ENCODE peak calls at places on chromosomes 1 and 21, in nine cellular contexts. L is T-helper 1 cell; P is EH; R is cardiac muscle cell; J is nephron progenitor cell; O is renal cortical epithelial cell; Y is GM20000; U is stimulated activated CD8-positive, alpha-beta memory T cell treated with anti-CD3 and anti-CD28 coated beads, Interleukin-15, amount 100 ng/mL, for 24 hours; H is G401. M is an unnamed sample.

GRCh38 chr1:1074631-1075147 is 583 bp upstream of the RNF223 start:
- DNase-seq in L (no peak), J (no peak), R (no peak), Y (no peak), H (no peak), O (no peak), P (no peak), U (no peak), M (no peak)

GRCh38 chr1:184513966-184514365 is 127.1 kb downstream of the C1orf21 start:
- DNase-seq in P (peak), U (no peak), H (no peak), Y (no peak), O (peak), L (no peak), R (peak), J (no peak), M (no peak)

GRCh38 chr21:37521658-37522057 is 155.1 kb downstream of the DYRK1A start:
- DNase-seq in J (no peak), O (no peak), Y (no peak), H (no peak), R (no peak), P (no peak), L (no peak), U (no peak), M (no peak)

GRCh38 chr1:8318436-8318835 is 522 bp downstream of the SLC45A1 start:
- DNase-seq in O (no peak), U (no peak), Y (no peak), L (no peak), P (peak), H (peak), R (no peak), J (no peak), M (peak)

GRCh38 chr1:224783006-224783651 is 146.3 kb upstream of the DNAH14 start:
- DNase-seq in J (no peak), L (no peak), R (no peak), U (no peak), P (no peak), Y (no peak), H (no peak), O (no peak), M (no peak)

GRCh38 chr1:179871940-179872339 is 5.7 kb downstream of the TOR1AIP2 start:
- DNase-seq in O (no peak), J (no peak), R (no peak), L (no peak), Y (no peak), H (no peak), U (no peak), P (no peak), M (no peak)

GRCh38 chr1:159214149-159214760 is 9.6 kb downstream of the ACKR1 start:
- DNase-seq in J (peak), H (peak), R (peak), O (peak), Y (peak), P (peak), L (no peak), U (no peak), M (peak)

GRCh38 chr1:111793896-111794295 is 38.2 kb downstream of the DDX20 start:
- DNase-seq in R (no peak), P (no peak), Y (no peak), J (no peak), L (no peak), H (no peak), U (no peak), O (no peak), M (no peak)

GRCh38 chr1:247465796-247466195 is 7.9 kb upstream of the OR2B11 start:
- DNase-seq in J (no peak), U (no peak), H (no peak), L (no peak), P (no peak), O (no peak), R (no peak), Y (no peak), M (no peak)

GRCh38 chr1:15014521-15014920 is 139.0 kb upstream of the TMEM51 start:
- DNase-seq in J (no peak), O (no peak), U (no peak), R (no peak), H (peak), L (no peak), P (peak), Y (no peak), M (no peak)

GRCh38 chr1:58895559-58896135 is 111.8 kb upstream of the JUN start:
- DNase-seq in O (no peak), Y (no peak), J (no peak), R (no peak), H (no peak), L (no peak), U (no peak), P (peak), M (no peak)

GRCh38 chr1:25800538-25801377 is 765 bp downstream of the SELENON start:
- DNase-seq in P (peak), H (peak), O (no peak), J (no peak), Y (no peak), L (no peak), R (no peak), U (no peak), M (no peak)

GRCh38 chr1:191888996-191889622 is 269.2 kb upstream of the RGS18 start:
- DNase-seq in J (no peak), L (no peak), Y (no peak), R (peak), U (no peak), P (no peak), O (peak), H (no peak), M (no peak)

GRCh38 chr1:235313931-235314678 is 13.9 kb downstream of the ARID4B start:
- DNase-seq in Y (no peak), R (no peak), H (no peak), U (no peak), O (no peak), L (no peak), P (no peak), J (no peak), M (no peak)

GRCh38 chr1:157431751-157432150 is 120.6 kb downstream of the FCRL5 start:
- DNase-seq in L (no peak), P (peak), O (peak), J (no peak), U (no peak), Y (no peak), R (peak), H (no peak), M (no peak)

GRCh38 chr1:244654284-244655038 is 1.5 kb downstream of the DESI2 start:
- DNase-seq in Y (no peak), P (peak), O (peak), R (peak), J (no peak), U (no peak), L (no peak), H (peak), M (no peak)

GRCh38 chr21:36804867-36805611 is 106.1 kb downstream of the SIM2 start:
- DNase-seq in P (no peak), Y (no peak), L (no peak), O (no peak), U (no peak), R (no peak), H (peak), J (no peak), M (no peak)

GRCh38 chr1:25927541-25928265 is 21.5 kb upstream of the STMN1 start:
- DNase-seq in U (no peak), Y (no peak), R (no peak), O (no peak), J (peak), H (peak), L (no peak), P (peak), M (peak)

GRCh38 chr1:81844477-81844876 is 43.7 kb downstream of the ADGRL2 start:
- DNase-seq in J (no peak), Y (no peak), L (no peak), H (no peak), R (no peak), P (no peak), U (no peak), O (no peak), M (no peak)

GRCh38 chr1:34476371-34476770 is 278.5 kb upstream of the GJB5 start:
- DNase-seq in J (no peak), Y (no peak), H (no peak), U (no peak), L (no peak), O (no peak), R (no peak), P (no peak), M (no peak)

GRCh38 chr1:110555807-110556470 is 37.0 kb upstream of the KCNA10 start:
- DNase-seq in O (no peak), Y (no peak), H (peak), U (no peak), P (peak), R (peak), L (no peak), J (no peak), M (no peak)

GRCh38 chr1:212106286-212106792 is 70.8 kb downstream of the DTL start:
- DNase-seq in O (no peak), Y (no peak), P (no peak), U (no peak), J (no peak), L (no peak), R (no peak), H (no peak), M (no peak)

GRCh38 chr1:38029725-38030511 is 16.7 kb downstream of the POU3F1 start:
- DNase-seq in L (no peak), H (no peak), R (peak), O (peak), J (peak), U (no peak), Y (peak), P (peak), M (no peak)

GRCh38 chr1:36884029-36884701 is 150.2 kb downstream of the GRIK3 start:
- DNase-seq in J (no peak), U (no peak), P (no peak), L (no peak), Y (peak), H (no peak), O (no peak), R (no peak), M (no peak)

GRCh38 chr1:222189218-222189617 is 358.7 kb downstream of the HHIPL2 start:
- DNase-seq in O (no peak), R (no peak), H (no peak), Y (no peak), J (no peak), P (no peak), U (no peak), L (no peak), M (no peak)

GRCh38 chr1:209086486-209087192 is 496.9 kb upstream of the CAMK1G start:
- DNase-seq in P (no peak), O (peak), R (no peak), J (no peak), Y (peak), U (no peak), L (no peak), H (no peak), M (no peak)

GRCh38 chr21:38244407-38244787 is 12.4 kb upstream of the KCNJ15 start:
- DNase-seq in P (no peak), Y (no peak), L (no peak), H (no peak), R (no peak), O (no peak), J (no peak), U (no peak), M (no peak)

GRCh38 chr1:54882483-54882882 is 4.5 kb downstream of the DHCR24 start:
- DNase-seq in U (no peak), O (peak), H (no peak), R (no peak), Y (no peak), L (no peak), J (no peak), P (no peak), M (no peak)

GRCh38 chr1:36910281-36910725 is 124.0 kb downstream of the GRIK3 start:
- DNase-seq in H (no peak), P (no peak), R (no peak), O (no peak), Y (no peak), J (peak), U (no peak), L (no peak), M (no peak)

GRCh38 chr1:28671254-28671780 is 2.7 kb downstream of the GMEB1 start:
- DNase-seq in R (no peak), P (no peak), O (no peak), J (no peak), L (no peak), U (no peak), Y (no peak), H (no peak), M (no peak)

GRCh38 chr1:195714248-195714647 is 894.0 kb downstream of the KCNT2 start:
- DNase-seq in O (peak), U (no peak), J (no peak), R (peak), P (peak), L (no peak), Y (no peak), H (no peak), M (no peak)

GRCh38 chr1:100246738-100247137 is 2.9 kb downstream of the DBT start:
- DNase-seq in Y (no peak), O (no peak), U (no peak), P (no peak), L (no peak), J (no peak), R (no peak), H (no peak), M (no peak)

GRCh38 chr1:205983925-205984725 is 19.1 kb downstream of the RAB7B start:
- DNase-seq in R (peak), J (peak), Y (peak), O (peak), L (no peak), H (peak), U (no peak), P (peak), M (peak)

GRCh38 chr1:59089922-59090457 is 206.9 kb upstream of the FGGY start:
- DNase-seq in Y (no peak), P (no peak), R (no peak), O (peak), H (no peak), J (no peak), L (no peak), U (no peak), M (no peak)

M was measured in WTC11.